ENCODE peak calls at places on chromosomes 2 and 18, in five cellular contexts. M is NCI-H1694 treated with DMSO at 0.1 percent for 48 hours; V is stimulated activated CD4-positive, alpha-beta T cell treated with anti-CD3 and anti-CD28 coated beads, Interleukin-4, amount 100 ng/mL, for 4 hours; J is ecto neural progenitor cell; W is iPS-NIHi11. O is an unnamed sample.

GRCh38 chr2:240156026-240156390 is 15.6 kb upstream of the OTOS start:
- DNase-seq in M (no peak), V (no peak), J (no peak), W (no peak), O (no peak)

GRCh38 chr18:6052449-6052913 is 157.2 kb upstream of the TMEM200C start:
- DNase-seq in W (no peak), M (no peak), V (no peak), J (no peak), O (no peak)

GRCh38 chr2:236949089-236949935 is 136.4 kb upstream of the COPS8 start:
- DNase-seq in J (peak; percentile 39), M (no peak), V (no peak), W (peak; percentile 7), O (peak; percentile 59)

GRCh38 chr2:79723830-79724229 is 211.0 kb downstream of the CTNNA2 start:
- DNase-seq in W (no peak), M (no peak), J (no peak), V (no peak), O (no peak)

GRCh38 chr2:239223330-239224248 is 177.2 kb downstream of the HDAC4 start:
- DNase-seq in J (no peak), V (no peak), W (no peak), M (no peak), O (peak; percentile 89)

GRCh38 chr2:10448646-10449480 is 736 bp upstream of the ODC1 start:
- DNase-seq in W (peak; percentile 98), J (peak; percentile 95), V (peak; percentile 54), M (peak; percentile 98), O (peak; percentile 97)

GRCh38 chr2:79660552-79660951 is 147.7 kb downstream of the CTNNA2 start:
- DNase-seq in V (no peak), M (no peak), W (no peak), J (no peak), O (no peak)

GRCh38 chr18:47490882-47491281 is 239.4 kb upstream of the SKOR2 start:
- DNase-seq in W (no peak), V (no peak), J (no peak), M (no peak), O (no peak)

GRCh38 chr2:55296393-55296792 is 27.4 kb upstream of the MTIF2 start:
- DNase-seq in W (no peak), V (no peak), M (no peak), J (no peak), O (no peak)

GRCh38 chr18:58490238-58490637 is 138.7 kb downstream of the ALPK2 start:
- DNase-seq in W (no peak), M (no peak), J (no peak), V (no peak), O (no peak)

O was measured in mesenteric fat pad.